ENCODE peak calls at places on chromosomes 4 and X, in ten cellular contexts. O is astrocyte of the hippocampus; M is astrocyte; A is kidney glomerular epithelial cell; X is breast epithelium; T is mucosa of gallbladder; K is naive thymus-derived CD8-positive, alpha-beta T cell; J is stimulated activated CD8-positive, alpha-beta memory T cell treated with anti-CD3 and anti-CD28 coated beads, Interleukin-4, amount 100 ng/mL, for 4 hours; Z is nephron progenitor cell; G is anterior cingulate cortex. H is an unnamed sample.
A peak's percentile ranks its signal among the peaks of the same experiment; 100 is the strongest.

GRCh38 chr4:108385076-108385475 is 216.3 kb upstream of the LEF1 start:
- DNase-seq in O (peak; percentile 52), M (no peak), A (no peak), X (no peak), T (no peak), K (no peak), J (no peak), Z (no peak), G (no peak), H (no peak)

GRCh38 chr4:39083164-39083563 is 21.1 kb downstream of the KLHL5 start:
- DNase-seq in O (no peak), M (peak; percentile 68), A (peak; percentile 16), X (no peak), T (no peak), K (no peak), J (no peak), Z (no peak), G (no peak), H (no peak)

GRCh38 chrX:28379142-28379541 is 208.1 kb upstream of the IL1RAPL1 start:
- DNase-seq in O (no peak), M (no peak), A (no peak), X (no peak), T (no peak), K (no peak), J (no peak), Z (no peak), G (no peak), H (no peak)

GRCh38 chr4:37909690-37910486 is 19.0 kb downstream of the TBC1D1 start:
- DNase-seq in O (peak; percentile 48), M (no peak), A (no peak), X (no peak), T (no peak), K (no peak), J (no peak), Z (no peak), G (no peak), H (no peak)

GRCh38 chrX:11836284-11836683 is 78.2 kb downstream of the MSL3 start:
- DNase-seq in O (no peak), M (no peak), A (no peak), X (no peak), T (no peak), K (no peak), J (no peak), Z (no peak), G (no peak), H (no peak)

GRCh38 chr4:62161446-62161845 is 961.3 kb downstream of the ADGRL3 start:
- DNase-seq in O (no peak), M (no peak), A (no peak), X (no peak), T (no peak), K (no peak), J (no peak), Z (no peak), G (no peak), H (no peak)

GRCh38 chrX:84362184-84362838 is 139.9 kb downstream of the HDX start:
- DNase-seq in O (no peak), M (no peak), A (no peak), X (no peak), T (no peak), K (no peak), J (no peak), Z (no peak), G (no peak), H (no peak)

GRCh38 chr4:74546020-74546419 is 101.1 kb downstream of the AREG start:
- DNase-seq in O (peak; percentile 43), M (peak; percentile 63), A (peak; percentile 57), X (no peak), T (no peak), K (no peak), J (no peak), Z (no peak), G (no peak), H (no peak)

GRCh38 chr4:140744421-140744820 is 11.8 kb downstream of the TBC1D9 start:
- DNase-seq in O (no peak), M (no peak), A (no peak), X (no peak), T (no peak), K (no peak), J (no peak), Z (no peak), G (no peak), H (no peak)

GRCh38 chr4:3531306-3531886 is 826 bp downstream of the LRPAP1 start:
- DNase-seq in O (peak; percentile 35), M (no peak), A (no peak), X (no peak), T (no peak), K (no peak), J (no peak), Z (no peak), G (no peak), H (no peak)

GRCh38 chr4:96073446-96073845 is 233.6 kb downstream of the PDHA2 start:
- DNase-seq in O (peak; percentile 7), M (peak; percentile 68), A (no peak), X (no peak), T (no peak), K (no peak), J (no peak), Z (no peak), G (no peak), H (no peak)

GRCh38 chr4:126375462-126376054 is 1060.8 kb downstream of the FAT4 start:
- DNase-seq in O (peak; percentile 71), M (peak; percentile 4), A (no peak), X (no peak), T (no peak), K (no peak), J (no peak), Z (no peak), G (no peak), H (no peak)

GRCh38 chr4:94406668-94407437 is 44.9 kb upstream of the PDLIM5 start:
- DNase-seq in O (peak; percentile 91), M (peak; percentile 65), A (peak; percentile 78), X (peak; percentile 62), T (peak; percentile 86), K (peak; percentile 41), J (peak; percentile 8), Z (peak; percentile 66), G (no peak), H (peak; percentile 75)

GRCh38 chr4:127747883-127748282 is 17.7 kb downstream of the SLC25A31 start:
- DNase-seq in O (no peak), M (no peak), A (no peak), X (no peak), T (no peak), K (no peak), J (no peak), Z (no peak), G (no peak), H (no peak)

GRCh38 chr4:139015948-139016451 is 419 bp downstream of the NOCT start:
- DNase-seq in O (no peak), M (no peak), A (no peak), X (peak; percentile 25), T (peak; percentile 20), K (no peak), J (peak; percentile 10), Z (no peak), G (no peak), H (peak; percentile 40)